ENCODE peak calls at places on chromosomes 16 and 17, in five cellular contexts. P, I, X, C and Q are unnamed samples. For H3K9me3 and H3K4me1, the result is how much of the 10 kb centered on the place peaks cover.

GRCh38 chr17:66523378-66524174 is 221.2 kb downstream of the PRKCA start:
- DNase-seq in P (peak), I (no peak), X (no peak), C (no peak), Q (no peak)

GRCh38 chr17:41655611-41656111 is 31.3 kb upstream of the KRT17 start:
- DNase-seq in P (no peak), I (no peak), X (peak), C (no peak), Q (no peak)

GRCh38 chr17:61849674-61850073 is 13.7 kb downstream of the BRIP1 start:
- DNase-seq in P (no peak), I (no peak), X (no peak), C (no peak), Q (no peak)

GRCh38 chr16:89073346-89074221 is 20.1 kb upstream of the ACSF3 start:
- DNase-seq in P (no peak), I (no peak), X (no peak), C (no peak), Q (no peak)

GRCh38 chr17:44385287-44386181 is 3.9 kb downstream of the ITGA2B start:
- DNase-seq in P (peak), I (peak), X (peak), C (peak), Q (peak)

GRCh38 chr16:88809068-88809675 is 2.6 kb downstream of the APRT start:
- DNase-seq in P (no peak), I (no peak), X (peak), C (no peak), Q (no peak)

GRCh38 chr17:46885956-46886663 is 34.7 kb downstream of the WNT9B start:
- DNase-seq in P (no peak), I (no peak), X (no peak), C (no peak), Q (no peak)

GRCh38 chr17:1239210-1239609 is 31.0 kb upstream of the BHLHA9 start:
- DNase-seq in P (peak), I (no peak), X (no peak), C (no peak), Q (no peak)

GRCh38 chr17:59381716-59382570 is 50.5 kb downstream of the YPEL2 start:
- DNase-seq in P (no peak), I (no peak), X (peak), C (peak), Q (no peak)

GRCh38 chr17:44623070-44623725 is 33.1 kb upstream of the MEIOC start:
- DNase-seq in P (peak), I (no peak), X (no peak), C (no peak), Q (no peak)

GRCh38 chr16:11193494-11193893 is 62.5 kb downstream of the SOCS1 start:
- DNase-seq in P (no peak), I (no peak), X (no peak), C (no peak), Q (no peak)

GRCh38 chr17:76441681-76442340 is 11.1 kb downstream of the UBE2O start:
- DNase-seq in P (no peak), I (no peak), X (no peak), C (no peak), Q (no peak)

GRCh38 chr17:17783825-17784598 is 52.8 kb downstream of the SREBF1 start:
- DNase-seq in P (peak), I (no peak), X (peak), C (peak), Q (peak)

GRCh38 chr17:39636927-39637736 is at the start of gene STARD3:
- DNase-seq in P (peak), I (peak), X (peak), C (peak), Q (peak)

GRCh38 chr16:3214904-3215600 is 19.9 kb downstream of the ZNF200 start:
- DNase-seq in P (peak), I (no peak), X (no peak), C (no peak), Q (peak)

GRCh38 chr17:61408151-61409041 is 8.8 kb downstream of the TBX2 start:
- DNase-seq in P (no peak), I (peak), X (no peak), C (no peak), Q (no peak)

DNA sequence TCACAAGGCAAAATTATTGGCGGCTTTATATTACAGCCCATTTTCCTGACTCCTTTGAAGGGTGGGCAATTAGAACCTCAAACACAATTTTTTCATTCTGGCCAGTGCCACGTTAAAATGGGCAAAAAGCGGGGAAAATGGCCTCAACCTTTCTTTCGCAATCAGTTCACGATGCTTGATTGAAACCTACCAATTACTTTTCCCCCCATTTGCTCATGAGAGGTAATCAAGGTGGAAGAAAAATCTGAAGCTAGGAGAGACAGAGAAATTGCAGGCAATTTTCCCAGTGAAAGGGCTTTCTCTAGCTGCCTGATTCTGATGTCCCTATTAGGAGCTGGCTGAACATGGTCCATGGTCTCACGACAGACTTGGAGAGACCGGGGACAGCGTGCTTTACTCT is 215.1 kb downstream of the SLC39A11 start:
- DNase-seq in P (no peak), I (no peak), X (no peak), C (no peak), Q (no peak)
- H3K9me3 ChIP-seq in P (under half), I (under half), X (under half), C (under half), Q (under half)

GRCh38 chr17:74521701-74522201 is 9.5 kb downstream of the CD300LB start:
- DNase-seq in P (no peak), I (no peak), X (no peak), C (no peak), Q (no peak)
- H3K4me1 ChIP-seq in P (under half), I (under half), X (under half), C (under half), Q (under half)

GRCh38 chr16:84960942-84961341 is 50.4 kb downstream of the ZDHHC7 start:
- DNase-seq in P (no peak), I (no peak), X (no peak), C (no peak), Q (no peak)
- H3K4me3 ChIP-seq in P (no peak), I (no peak), X (no peak), C (no peak), Q (no peak)

DNA sequence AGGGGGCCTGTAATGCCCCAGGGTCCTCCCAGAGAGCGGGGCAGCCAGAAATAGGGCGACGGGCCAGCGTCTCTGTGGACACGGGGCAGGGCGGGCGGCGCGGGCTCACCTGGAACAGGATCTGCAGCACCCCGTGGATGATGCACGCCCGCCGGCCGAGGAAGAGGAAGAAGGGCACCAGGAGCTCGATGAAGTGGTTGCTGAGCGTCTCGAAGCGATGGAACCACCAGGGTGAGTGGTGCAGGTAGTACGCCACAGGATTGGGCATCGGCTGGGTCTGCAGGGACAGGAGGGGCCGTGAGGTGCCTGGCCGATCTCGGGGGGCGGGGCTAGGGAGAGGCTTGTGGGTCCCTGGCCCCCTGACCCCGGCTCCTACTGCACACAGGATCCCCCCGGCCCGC is 78.9 kb upstream of the GNG13 start:
- DNase-seq in P (no peak), I (no peak), X (no peak), C (no peak), Q (no peak)
- H3K9me3 ChIP-seq in P (under half), I (under half), X (under half), C (under half), Q (under half)

DNA sequence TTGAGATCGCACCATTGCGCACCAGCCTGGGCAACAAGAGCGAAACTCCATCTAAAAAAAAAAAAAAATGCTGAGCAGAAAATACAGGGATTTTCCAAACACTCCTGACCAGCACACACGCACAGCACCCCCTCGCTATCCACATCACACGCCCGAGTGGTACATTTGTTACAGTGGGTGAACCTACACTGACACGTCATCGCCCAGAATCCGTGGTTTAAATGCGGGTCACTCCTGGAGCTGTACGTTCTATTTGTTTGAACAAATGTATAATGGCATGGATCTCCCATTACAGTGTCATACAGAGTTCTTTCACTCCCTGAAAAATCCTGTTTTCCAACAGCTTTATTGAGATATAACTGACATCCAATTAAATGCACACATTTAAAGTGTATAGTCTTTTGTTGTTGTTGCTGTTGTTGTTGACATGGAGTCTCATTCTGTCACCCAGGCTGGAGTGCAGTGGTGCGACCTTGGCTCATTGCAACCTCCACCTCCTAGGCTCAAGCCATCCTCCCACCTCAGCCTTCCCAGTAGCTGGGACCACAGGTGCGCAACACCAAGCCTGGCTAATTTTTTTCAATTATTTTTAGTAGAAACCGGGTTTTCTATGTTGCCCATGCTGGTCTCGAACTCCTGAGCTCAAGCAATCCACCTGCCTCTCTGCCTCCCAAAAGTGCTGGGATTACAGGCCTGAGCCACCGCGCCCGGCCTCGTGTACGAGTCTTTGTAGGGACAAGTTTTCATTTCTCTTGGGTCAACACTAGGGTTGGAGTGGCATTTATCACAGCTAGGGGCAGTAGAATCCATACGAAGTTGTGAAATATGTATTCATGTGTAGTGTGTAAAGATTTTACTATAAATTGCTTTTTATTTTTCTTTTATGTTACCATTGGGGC is 4.4 kb upstream of the CARHSP1 start:
- DNase-seq in P (no peak), I (no peak), X (no peak), C (no peak), Q (no peak)
- H3K4me1 ChIP-seq in P (under half), I (under half), X (under half), C (under half), Q (under half)

GRCh38 chr17:50688168-50688719 is 19.5 kb downstream of the ANKRD40 start:
- DNase-seq in P (no peak), I (no peak), X (no peak), C (no peak), Q (no peak)

GRCh38 chr17:50685334-50685665 is 22.4 kb downstream of the ANKRD40 start:
- DNase-seq in P (no peak), I (no peak), X (no peak), C (no peak), Q (no peak)

GRCh38 chr17:50687200-50688066 is 20.3 kb downstream of the ANKRD40 start:
- DNase-seq in P (peak), I (no peak), X (peak), C (no peak), Q (no peak)

GRCh38 chr17:50685691-50686493 is 21.8 kb downstream of the ANKRD40 start:
- DNase-seq in P (no peak), I (no peak), X (no peak), C (no peak), Q (no peak)

DNA sequence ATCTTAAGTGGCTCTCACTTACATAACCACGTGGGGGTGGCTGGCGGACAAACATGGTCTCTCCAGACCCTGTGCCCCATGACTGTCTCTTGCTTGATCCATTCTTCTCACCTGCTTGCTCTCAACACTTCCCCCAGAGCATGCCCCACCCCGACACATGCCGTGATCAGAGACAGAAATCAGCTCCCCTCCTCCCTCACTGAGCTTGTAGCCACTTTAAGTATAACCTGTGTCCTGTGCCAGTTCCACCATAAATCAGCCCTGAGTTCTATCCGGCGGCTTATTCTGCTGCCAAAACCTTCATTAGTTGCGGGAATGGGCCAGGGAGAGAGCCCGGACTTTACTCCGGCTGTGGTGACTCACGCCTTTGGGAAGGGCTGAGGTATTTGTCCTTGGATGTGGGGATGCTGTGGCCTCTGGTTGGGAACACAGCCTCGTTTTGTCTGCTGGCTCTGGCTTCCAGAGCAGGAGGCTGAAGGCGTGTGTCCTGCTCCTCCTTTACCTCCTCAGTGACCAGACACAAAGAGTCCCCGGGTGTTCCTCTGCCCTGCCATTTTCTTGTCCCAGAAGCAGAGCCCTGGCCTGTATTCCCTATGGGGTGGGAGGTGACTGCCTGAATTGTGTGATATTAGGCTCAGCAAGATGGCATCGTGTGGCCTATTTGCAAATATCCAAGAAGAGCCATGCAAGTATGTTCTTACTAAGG is 21.1 kb downstream of the ANKRD40 start:
- DNase-seq in P (peak), I (peak), X (peak), C (peak), Q (no peak)
- H3K4me3 ChIP-seq in P (no peak), I (no peak), X (no peak), C (no peak), Q (no peak)

DNA sequence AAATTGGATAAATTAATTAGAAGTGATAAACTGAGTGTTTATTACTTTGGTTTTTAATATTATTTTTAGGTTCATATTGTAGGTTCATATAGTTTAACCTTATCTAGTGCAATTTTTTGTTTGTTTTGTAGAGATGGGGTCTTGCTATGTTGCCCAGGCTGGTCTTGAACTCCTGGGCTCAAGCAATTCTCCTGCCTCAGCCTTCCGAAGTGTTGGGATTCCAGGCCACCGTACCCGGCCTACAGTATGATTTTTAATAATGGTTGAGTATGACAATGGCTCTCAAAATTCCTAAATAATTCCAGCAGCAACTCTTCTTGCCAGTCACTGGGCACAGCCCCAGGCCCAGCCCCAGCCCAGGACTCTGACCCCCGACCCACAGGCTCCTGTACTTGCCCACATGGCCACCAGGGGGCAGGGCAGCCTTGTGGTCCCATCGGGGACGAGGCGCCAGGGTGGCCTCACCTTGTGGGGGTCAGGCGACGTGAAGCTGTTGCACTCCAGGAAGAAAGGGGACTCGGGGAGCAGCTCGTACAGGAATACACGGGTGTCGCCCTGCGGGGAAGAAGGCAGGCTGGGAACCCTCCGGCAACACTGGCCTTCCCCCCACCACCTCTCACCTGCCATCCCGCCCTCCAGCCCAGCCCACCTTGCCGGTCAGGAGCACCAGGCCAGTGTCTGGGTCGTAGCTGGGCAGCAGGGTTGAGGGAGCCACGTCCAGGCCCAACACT is 7.9 kb upstream of the PAM16 start:
- DNase-seq in P (no peak), I (no peak), X (peak), C (no peak), Q (peak)
- H3K9me3 ChIP-seq in P (under half), I (under half), X (under half), C (under half), Q (under half)

DNA sequence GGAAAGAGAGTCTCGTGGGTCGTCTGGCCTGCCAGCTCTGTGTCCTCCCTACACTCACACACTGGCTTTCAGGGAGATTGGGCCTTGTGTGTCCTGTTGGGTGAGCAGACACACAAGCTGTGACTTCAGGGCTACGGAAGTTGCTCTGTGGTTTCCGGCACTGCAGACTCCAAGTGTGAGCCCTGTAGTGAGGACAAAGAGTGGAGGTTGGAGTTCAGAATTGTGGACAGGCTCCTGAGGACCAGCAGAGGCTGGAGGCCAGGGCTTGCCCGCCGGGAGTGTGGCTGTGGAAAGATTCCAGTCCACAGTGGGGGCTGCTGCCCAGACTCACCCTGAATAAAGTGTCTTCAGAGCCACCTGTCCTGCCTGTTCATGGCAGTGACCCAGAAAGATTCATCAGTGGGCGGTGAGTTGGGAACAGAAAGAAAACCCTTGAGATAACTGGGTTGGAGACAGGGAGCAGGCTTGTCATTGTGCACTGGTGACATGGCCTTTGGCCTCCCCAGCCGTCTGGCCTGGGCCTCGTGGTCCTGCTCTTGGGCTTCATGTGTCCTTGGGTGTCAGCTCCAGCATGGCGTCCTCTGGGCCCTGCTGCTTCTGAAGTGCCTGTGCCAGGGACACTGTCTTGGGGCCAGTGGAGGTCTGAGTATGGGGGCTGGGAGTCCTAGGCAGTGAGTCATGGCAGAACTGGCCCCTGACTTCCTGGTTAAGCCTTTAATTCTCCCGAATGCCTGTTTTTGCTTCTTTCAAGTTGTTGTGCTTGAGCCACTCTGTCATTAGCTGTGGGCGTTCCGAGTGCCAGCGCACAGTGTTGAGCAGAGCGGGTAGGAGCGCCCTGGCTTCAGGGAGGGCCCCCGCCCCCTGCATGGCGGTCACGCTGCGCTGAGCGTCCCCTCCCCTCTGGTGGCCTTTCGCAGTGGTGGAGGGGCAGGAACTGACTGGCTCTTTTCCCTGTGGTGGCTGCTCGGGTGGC is 19.9 kb upstream of the ZNF750 start:
- DNase-seq in P (peak), I (no peak), X (no peak), C (peak), Q (peak)
- H3K4me1 ChIP-seq in P (under half), I (under half), X (under half), C (under half), Q (half or more)